ENCODE peak calls at places on chromosomes 1 and 21, in nine cellular contexts. One of them, this sample, is unnamed.

GRCh38 chr1:61370177-61370907 is 288.0 kb downstream of the NFIA start:
- DNase-seq in Daoy: no peak
- DNase-seq in AG04449: no peak
- DNase-seq in stromal cell of bone marrow: no peak
- DNase-seq in prostate gland: no peak
- DNase-seq in NCI-H1694: no peak
- DNase-seq in activated effector memory CD4-positive, alpha-beta T cell treated with Interleukin-2 at 50 U/mL for 16 hours: no peak
- DNase-seq in AG04450: no peak
- DNase-seq in stimulated activated CD4-positive, alpha-beta T cell treated with anti-CD3 and anti-CD28 coated beads, Interleukin-4, amount 100 ng/mL, for 48 hours: no peak
- DNase-seq in this sample: no peak

GRCh38 chr1:11982010-11982392 is 1.8 kb downstream of the MFN2 start:
- DNase-seq in NCI-H1694: no peak
- DNase-seq in Daoy: no peak
- DNase-seq in activated effector memory CD4-positive, alpha-beta T cell treated with Interleukin-2 at 50 U/mL for 16 hours: no peak
- DNase-seq in stromal cell of bone marrow: no peak
- DNase-seq in AG04450: no peak
- DNase-seq in prostate gland: no peak
- DNase-seq in stimulated activated CD4-positive, alpha-beta T cell treated with anti-CD3 and anti-CD28 coated beads, Interleukin-4, amount 100 ng/mL, for 48 hours: no peak
- DNase-seq in AG04449: no peak
- DNase-seq in this sample: no peak

GRCh38 chr1:43653339-43653738 is 3.4 kb downstream of the KDM4A start:
- DNase-seq in stimulated activated CD4-positive, alpha-beta T cell treated with anti-CD3 and anti-CD28 coated beads, Interleukin-4, amount 100 ng/mL, for 48 hours: no peak
- DNase-seq in stromal cell of bone marrow: no peak
- DNase-seq in NCI-H1694: no peak
- DNase-seq in AG04450: no peak
- DNase-seq in Daoy: no peak
- DNase-seq in AG04449: no peak
- DNase-seq in activated effector memory CD4-positive, alpha-beta T cell treated with Interleukin-2 at 50 U/mL for 16 hours: no peak
- DNase-seq in prostate gland: no peak
- DNase-seq in this sample: no peak

GRCh38 chr1:185934476-185935189 is 200.4 kb downstream of the HMCN1 start:
- DNase-seq in NCI-H1694: no peak
- DNase-seq in activated effector memory CD4-positive, alpha-beta T cell treated with Interleukin-2 at 50 U/mL for 16 hours: no peak
- DNase-seq in stimulated activated CD4-positive, alpha-beta T cell treated with anti-CD3 and anti-CD28 coated beads, Interleukin-4, amount 100 ng/mL, for 48 hours: no peak
- DNase-seq in Daoy: peak
- DNase-seq in prostate gland: no peak
- DNase-seq in stromal cell of bone marrow: peak
- DNase-seq in AG04449: peak
- DNase-seq in AG04450: peak
- DNase-seq in this sample: no peak

GRCh38 chr1:59499273-59499955 is 202.5 kb downstream of the FGGY start:
- DNase-seq in stimulated activated CD4-positive, alpha-beta T cell treated with anti-CD3 and anti-CD28 coated beads, Interleukin-4, amount 100 ng/mL, for 48 hours: no peak
- DNase-seq in stromal cell of bone marrow: no peak
- DNase-seq in Daoy: peak
- DNase-seq in prostate gland: no peak
- DNase-seq in activated effector memory CD4-positive, alpha-beta T cell treated with Interleukin-2 at 50 U/mL for 16 hours: no peak
- DNase-seq in AG04450: no peak
- DNase-seq in AG04449: no peak
- DNase-seq in NCI-H1694: no peak
- DNase-seq in this sample: no peak

GRCh38 chr1:12434174-12434573 is 183.8 kb downstream of the DHRS3 start:
- DNase-seq in NCI-H1694: no peak
- DNase-seq in Daoy: peak
- DNase-seq in prostate gland: no peak
- DNase-seq in AG04449: no peak
- DNase-seq in activated effector memory CD4-positive, alpha-beta T cell treated with Interleukin-2 at 50 U/mL for 16 hours: peak
- DNase-seq in stimulated activated CD4-positive, alpha-beta T cell treated with anti-CD3 and anti-CD28 coated beads, Interleukin-4, amount 100 ng/mL, for 48 hours: peak
- DNase-seq in AG04450: no peak
- DNase-seq in stromal cell of bone marrow: no peak
- DNase-seq in this sample: no peak

GRCh38 chr1:28243685-28244439 is 7.9 kb downstream of the ATP5IF1 start:
- DNase-seq in stromal cell of bone marrow: no peak
- DNase-seq in NCI-H1694: no peak
- DNase-seq in prostate gland: no peak
- DNase-seq in stimulated activated CD4-positive, alpha-beta T cell treated with anti-CD3 and anti-CD28 coated beads, Interleukin-4, amount 100 ng/mL, for 48 hours: no peak
- DNase-seq in Daoy: no peak
- DNase-seq in AG04450: no peak
- DNase-seq in activated effector memory CD4-positive, alpha-beta T cell treated with Interleukin-2 at 50 U/mL for 16 hours: no peak
- DNase-seq in AG04449: no peak
- DNase-seq in this sample: no peak

GRCh38 chr1:204652556-204652955 is 33.0 kb downstream of the LRRN2 start:
- DNase-seq in NCI-H1694: no peak
- DNase-seq in AG04449: no peak
- DNase-seq in stimulated activated CD4-positive, alpha-beta T cell treated with anti-CD3 and anti-CD28 coated beads, Interleukin-4, amount 100 ng/mL, for 48 hours: no peak
- DNase-seq in prostate gland: no peak
- DNase-seq in activated effector memory CD4-positive, alpha-beta T cell treated with Interleukin-2 at 50 U/mL for 16 hours: no peak
- DNase-seq in Daoy: no peak
- DNase-seq in stromal cell of bone marrow: no peak
- DNase-seq in AG04450: no peak
- DNase-seq in this sample: no peak

GRCh38 chr21:46454142-46454541 is 4.5 kb upstream of the DIP2A start:
- DNase-seq in AG04450: no peak
- DNase-seq in activated effector memory CD4-positive, alpha-beta T cell treated with Interleukin-2 at 50 U/mL for 16 hours: no peak
- DNase-seq in Daoy: no peak
- DNase-seq in NCI-H1694: no peak
- DNase-seq in stimulated activated CD4-positive, alpha-beta T cell treated with anti-CD3 and anti-CD28 coated beads, Interleukin-4, amount 100 ng/mL, for 48 hours: no peak
- DNase-seq in prostate gland: no peak
- DNase-seq in AG04449: no peak
- DNase-seq in stromal cell of bone marrow: no peak
- DNase-seq in this sample: no peak

GRCh38 chr1:183259886-183260285 is 73.8 kb downstream of the LAMC2 start:
- DNase-seq in NCI-H1694: no peak
- DNase-seq in AG04449: no peak
- DNase-seq in AG04450: no peak
- DNase-seq in prostate gland: no peak
- DNase-seq in stimulated activated CD4-positive, alpha-beta T cell treated with anti-CD3 and anti-CD28 coated beads, Interleukin-4, amount 100 ng/mL, for 48 hours: no peak
- DNase-seq in activated effector memory CD4-positive, alpha-beta T cell treated with Interleukin-2 at 50 U/mL for 16 hours: no peak
- DNase-seq in Daoy: no peak
- DNase-seq in stromal cell of bone marrow: no peak
- DNase-seq in this sample: no peak

GRCh38 chr1:31786366-31787060 is 22.4 kb upstream of the ADGRB2 start:
- DNase-seq in Daoy: no peak
- DNase-seq in AG04449: no peak
- DNase-seq in AG04450: no peak
- DNase-seq in activated effector memory CD4-positive, alpha-beta T cell treated with Interleukin-2 at 50 U/mL for 16 hours: no peak
- DNase-seq in NCI-H1694: no peak
- DNase-seq in stimulated activated CD4-positive, alpha-beta T cell treated with anti-CD3 and anti-CD28 coated beads, Interleukin-4, amount 100 ng/mL, for 48 hours: no peak
- DNase-seq in stromal cell of bone marrow: no peak
- DNase-seq in prostate gland: no peak
- DNase-seq in this sample: peak

GRCh38 chr1:33256701-33257387 is 552 bp downstream of the ZNF362 start:
- DNase-seq in stromal cell of bone marrow: peak
- DNase-seq in Daoy: peak
- DNase-seq in AG04450: peak
- DNase-seq in activated effector memory CD4-positive, alpha-beta T cell treated with Interleukin-2 at 50 U/mL for 16 hours: peak
- DNase-seq in stimulated activated CD4-positive, alpha-beta T cell treated with anti-CD3 and anti-CD28 coated beads, Interleukin-4, amount 100 ng/mL, for 48 hours: peak
- DNase-seq in NCI-H1694: no peak
- DNase-seq in prostate gland: peak
- DNase-seq in AG04449: no peak
- DNase-seq in this sample: peak

GRCh38 chr1:230868736-230869385 is 540 bp upstream of the C1orf198 start:
- DNase-seq in stimulated activated CD4-positive, alpha-beta T cell treated with anti-CD3 and anti-CD28 coated beads, Interleukin-4, amount 100 ng/mL, for 48 hours: peak
- DNase-seq in prostate gland: peak
- DNase-seq in activated effector memory CD4-positive, alpha-beta T cell treated with Interleukin-2 at 50 U/mL for 16 hours: no peak
- DNase-seq in AG04449: no peak
- DNase-seq in Daoy: peak
- DNase-seq in NCI-H1694: peak
- DNase-seq in AG04450: no peak
- DNase-seq in stromal cell of bone marrow: no peak
- DNase-seq in this sample: peak